ENCODE peak calls at places on chromosomes 11 and 22, in five cellular contexts. O is K562, A is SK-N-SH, I is HepG2, P is GM12878. U is an unnamed sample.

GRCh38 chr11:83403990-83404389 is 117.8 kb upstream of the CCDC90B start:
- DNase-seq in O (no peak), A (peak), I (no peak), P (no peak), U (no peak)

GRCh38 chr11:1150769-1151365 is 6.9 kb upstream of the MUC5AC start:
- DNase-seq in O (no peak), A (no peak), I (no peak), P (no peak), U (no peak)

GRCh38 chr11:132655187-132655855 is 877.0 kb downstream of the OPCML start:
- DNase-seq in O (no peak), A (no peak), I (no peak), P (no peak), U (no peak)

GRCh38 chr22:17119481-17120202 is 1.5 kb downstream of the TMEM121B start:
- DNase-seq in O (peak), A (peak), I (no peak), P (no peak), U (no peak)

GRCh38 chr11:72940417-72940816 is 126.2 kb downstream of the ATG16L2 start:
- DNase-seq in O (no peak), A (no peak), I (no peak), P (no peak), U (no peak)

GRCh38 chr11:57073121-57073520 is 84.4 kb downstream of the OR5AK2 start:
- DNase-seq in O (no peak), A (no peak), I (no peak), P (no peak), U (no peak)

GRCh38 chr11:109237636-109238035 is 184.4 kb upstream of the C11orf87 start:
- DNase-seq in O (no peak), A (no peak), I (no peak), P (no peak), U (no peak)

GRCh38 chr22:43923631-43924548 is at the start of gene PNPLA3:
- DNase-seq in O (peak), A (peak), I (peak), P (no peak), U (peak)

GRCh38 chr11:1400168-1401000 is 10.7 kb downstream of the BRSK2 start:
- DNase-seq in O (no peak), A (no peak), I (no peak), P (no peak), U (no peak)

GRCh38 chr11:11982975-11983374 is 25.5 kb downstream of the DKK3 start:
- DNase-seq in O (no peak), A (no peak), I (no peak), P (no peak), U (no peak)

GRCh38 chr22:43338766-43339345 is 4.3 kb downstream of the SCUBE1 start:
- DNase-seq in O (no peak), A (no peak), I (no peak), P (no peak), U (no peak)

GRCh38 chr11:9535189-9535781 is 38.2 kb upstream of the WEE1 start:
- DNase-seq in O (peak), A (peak), I (peak), P (peak), U (peak)

GRCh38 chr11:18972336-18972735 is 33.1 kb upstream of the MRGPRX1 start:
- DNase-seq in O (no peak), A (no peak), I (no peak), P (no peak), U (no peak)

GRCh38 chr22:37018815-37019308 is 385 bp downstream of the TST start:
- DNase-seq in O (peak), A (peak), I (peak), P (no peak), U (no peak)

GRCh38 chr22:22520667-22521602 is 865 bp upstream of the ZNF280A start:
- DNase-seq in O (peak), A (no peak), I (no peak), P (no peak), U (no peak)

GRCh38 chr22:28112548-28113043 is 193.5 kb upstream of the PITPNB start:
- DNase-seq in O (peak), A (peak), I (peak), P (no peak), U (peak)

GRCh38 chr11:94147433-94147845 is 18.8 kb downstream of the PANX1 start:
- DNase-seq in O (no peak), A (peak), I (no peak), P (no peak), U (no peak)

GRCh38 chr11:16052750-16053149 is 303.6 kb downstream of the SOX6 start:
- DNase-seq in O (no peak), A (no peak), I (no peak), P (no peak), U (no peak)

GRCh38 chr11:117950320-117950719 is 21.1 kb upstream of the TMPRSS13 start:
- DNase-seq in O (peak), A (no peak), I (no peak), P (no peak), U (no peak)

GRCh38 chr11:43376594-43376993 is 17.9 kb downstream of the TTC17 start:
- DNase-seq in O (no peak), A (no peak), I (peak), P (no peak), U (no peak)

GRCh38 chr11:131248588-131248987 is 121.8 kb upstream of the NTM start:
- DNase-seq in O (no peak), A (no peak), I (no peak), P (no peak), U (no peak)

GRCh38 chr11:24093410-24093809 is 403.4 kb upstream of the LUZP2 start:
- DNase-seq in O (no peak), A (peak), I (no peak), P (no peak), U (no peak)

GRCh38 chr11:14451825-14452224 is 47.8 kb downstream of the COPB1 start:
- DNase-seq in O (no peak), A (no peak), I (no peak), P (no peak), U (no peak)

GRCh38 chr11:22713336-22713735 is 46.9 kb downstream of the GAS2 start:
- DNase-seq in O (no peak), A (no peak), I (no peak), P (no peak), U (no peak)

GRCh38 chr11:27209562-27210005 is 153.4 kb downstream of the CCDC34 start:
- DNase-seq in O (peak), A (no peak), I (peak), P (no peak), U (peak)

GRCh38 chr11:74754507-74755255 is 6.0 kb downstream of the RNF169 start:
- DNase-seq in O (no peak), A (no peak), I (no peak), P (peak), U (no peak)

GRCh38 chr11:287821-288327 is 1.1 kb upstream of the PGGHG start:
- DNase-seq in O (peak), A (peak), I (no peak), P (no peak), U (no peak)

GRCh38 chr11:18650859-18651557 is 16.9 kb upstream of the SPTY2D1 start:
- DNase-seq in O (peak), A (peak), I (peak), P (peak), U (peak)

GRCh38 chr22:26321469-26321913 is 107.6 kb upstream of the ASPHD2 start:
- DNase-seq in O (peak), A (no peak), I (no peak), P (no peak), U (no peak)

GRCh38 chr11:111021131-111021530 is 224.4 kb upstream of the POU2AF2 start:
- DNase-seq in O (no peak), A (no peak), I (no peak), P (no peak), U (no peak)

GRCh38 chr11:75921808-75922207 is 106.8 kb downstream of the UVRAG start:
- DNase-seq in O (no peak), A (no peak), I (no peak), P (no peak), U (no peak)

GRCh38 chr11:65121447-65121864 is 478 bp downstream of the FAU start:
- DNase-seq in O (peak), A (no peak), I (no peak), P (no peak), U (no peak)

GRCh38 chr11:58926695-58927094 is 12.6 kb upstream of the GLYATL1 start:
- DNase-seq in O (no peak), A (no peak), I (no peak), P (no peak), U (no peak)

GRCh38 chr11:47467372-47467771 is 18.4 kb upstream of the RAPSN start:
- DNase-seq in O (no peak), A (no peak), I (no peak), P (no peak), U (no peak)

GRCh38 chr11:83724704-83725114 is 438.5 kb upstream of the CCDC90B start:
- DNase-seq in O (no peak), A (peak), I (no peak), P (no peak), U (no peak)

GRCh38 chr11:45435706-45436105 is 149.6 kb upstream of the SYT13 start:
- DNase-seq in O (no peak), A (no peak), I (no peak), P (no peak), U (no peak)

GRCh38 chr22:25193548-25193947 is 6.1 kb upstream of the CRYBB3 start:
- DNase-seq in O (no peak), A (no peak), I (no peak), P (no peak), U (no peak)

GRCh38 chr22:41825376-41825775 is 7.5 kb upstream of the SREBF2 start:
- DNase-seq in O (peak), A (no peak), I (no peak), P (no peak), U (no peak)

GRCh38 chr11:27329867-27330632 is 33.0 kb downstream of the CCDC34 start:
- DNase-seq in O (no peak), A (no peak), I (no peak), P (no peak), U (no peak)

GRCh38 chr22:49962751-49963646 is 2.4 kb downstream of the PIM3 start:
- DNase-seq in O (no peak), A (no peak), I (no peak), P (no peak), U (no peak)

DNA sequence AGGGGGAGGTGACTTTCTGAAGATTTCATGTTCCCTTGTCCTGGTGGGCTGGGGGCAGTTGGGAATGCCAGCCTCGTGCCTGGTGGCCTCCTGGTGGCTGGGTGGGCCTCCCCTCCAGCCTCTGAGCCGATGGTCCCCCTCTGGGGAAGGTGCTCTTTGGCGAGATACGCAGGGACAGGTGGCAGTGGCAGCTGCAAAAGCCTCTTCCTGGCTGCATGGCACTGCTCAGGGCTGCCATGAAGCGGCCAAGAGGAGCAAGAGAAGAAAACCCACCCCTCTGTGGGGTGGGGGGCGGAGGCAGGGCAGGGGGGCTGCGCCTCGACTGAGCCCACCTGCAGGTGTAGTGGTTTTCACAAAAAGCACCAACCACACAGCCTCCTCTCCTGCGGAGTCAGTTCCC is 61.8 kb upstream of the PHF21B start:
- DNase-seq in O (no peak), A (no peak), I (no peak), P (no peak), U (no peak)
- TF ChIP-seq ZBTB33 in O (no peak), A (no peak), I (no peak), P (no peak), U (no peak)

DNA sequence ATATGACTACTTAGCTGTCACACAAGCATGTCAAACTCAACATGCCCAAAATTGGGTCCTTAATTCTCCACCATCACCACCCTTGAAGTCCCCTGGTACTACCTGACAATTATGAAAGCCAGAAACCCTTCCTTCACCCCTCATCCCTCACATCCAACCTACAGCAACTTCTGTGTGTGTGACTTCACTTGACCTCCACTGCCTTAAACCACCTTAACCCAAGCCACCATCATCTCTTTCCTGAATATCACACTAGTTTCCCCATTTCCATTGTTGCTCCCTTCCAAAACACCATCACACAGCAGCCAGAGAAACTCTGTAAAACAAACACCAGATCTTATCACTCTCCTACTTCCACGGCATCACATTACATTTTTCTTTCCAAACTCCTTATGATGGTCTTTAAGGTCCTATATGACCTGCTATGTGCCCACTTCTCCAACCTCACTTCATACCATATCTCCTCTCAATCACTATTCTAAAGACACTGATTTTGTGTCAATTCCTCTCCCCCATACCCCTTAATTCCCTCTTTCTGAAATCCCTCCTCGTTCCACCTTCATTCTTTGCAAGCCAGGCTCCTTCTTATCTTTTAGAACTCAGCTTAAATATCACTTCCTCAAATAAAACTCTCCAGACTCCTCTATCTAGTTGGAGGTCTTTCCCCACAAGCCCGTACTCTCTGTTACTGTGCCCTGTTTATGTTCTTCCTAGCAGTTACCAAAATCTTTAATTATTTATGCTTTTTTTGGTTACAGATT is 124.9 kb downstream of the RBFOX2 start:
- DNase-seq in O (no peak), A (no peak), I (no peak), P (no peak), U (no peak)
- TF ChIP-seq ZBTB33 in O (no peak), A (no peak), I (no peak), P (no peak), U (no peak)

DNA sequence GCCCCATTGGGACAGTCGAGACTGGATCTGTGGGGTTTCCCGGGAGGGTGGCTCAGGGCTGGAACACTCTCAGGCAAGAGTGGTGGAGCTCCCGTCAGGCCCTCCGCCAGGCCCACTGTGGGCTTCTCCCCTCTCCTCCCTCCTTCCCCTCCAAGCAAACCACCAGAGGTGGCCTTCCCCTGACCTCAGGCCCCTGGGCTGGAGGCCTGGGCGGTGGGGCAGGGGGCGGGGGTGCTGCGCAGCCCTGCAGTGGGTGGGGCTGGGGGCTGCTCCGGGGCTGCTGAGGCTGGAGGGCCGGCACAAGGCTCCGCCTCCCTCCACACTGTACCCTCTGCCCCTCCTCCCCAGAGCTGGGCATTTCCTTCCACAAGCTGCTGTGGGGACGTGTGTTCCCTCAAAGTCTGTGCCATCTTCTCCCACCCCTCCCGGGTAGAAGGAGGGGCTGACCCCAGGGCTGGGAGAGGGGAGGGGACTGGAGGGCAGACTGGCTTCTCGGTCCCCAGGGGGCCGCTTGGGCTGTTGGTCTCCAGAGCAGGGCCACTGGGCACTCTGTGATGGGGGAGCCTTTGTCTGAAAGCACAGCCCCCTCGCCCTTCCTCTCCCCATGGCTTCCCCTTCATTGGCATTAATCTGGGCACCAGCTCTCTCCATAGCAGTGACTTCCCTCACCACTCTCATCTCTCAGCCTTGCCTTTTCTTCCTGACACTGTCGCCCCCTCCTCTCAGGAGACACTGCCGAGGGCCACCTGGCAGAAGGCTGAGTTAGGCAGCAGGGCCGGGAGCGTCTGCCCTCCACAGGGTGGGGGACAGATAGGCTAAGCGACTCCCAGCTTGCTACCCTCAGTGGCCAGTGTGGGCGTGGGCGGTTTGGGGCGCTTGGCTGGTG is 7.1 kb downstream of the RCOR2 start:
- DNase-seq in O (no peak), A (peak), I (no peak), P (no peak), U (no peak)
- TF ChIP-seq ZBTB33 in O (no peak), A (no peak), I (no peak), P (no peak), U (no peak)

GRCh38 chr22:35578836-35579575 is 38.1 kb downstream of the MB start:
- DNase-seq in O (no peak), A (no peak), I (no peak), P (no peak), U (no peak)
- TF ChIP-seq ZBTB33 in O (no peak), A (no peak), I (no peak), P (no peak), U (no peak)

GRCh38 chr22:47165998-47166397 is 403.5 kb downstream of the TBC1D22A start:
- DNase-seq in O (no peak), A (no peak), I (no peak), P (no peak), U (no peak)
- TF ChIP-seq ZBTB33 in O (no peak), A (no peak), I (no peak), P (no peak), U (no peak)

GRCh38 chr11:91664521-91664920 is 560.1 kb upstream of the FAT3 start:
- DNase-seq in O (no peak), A (no peak), I (no peak), P (no peak), U (no peak)
- TF ChIP-seq ZBTB33 in O (no peak), A (no peak), I (no peak), P (no peak), U (no peak)

GRCh38 chr22:32058656-32059280 is 15.7 kb downstream of the SLC5A1 start:
- DNase-seq in O (no peak), A (no peak), I (no peak), P (no peak), U (no peak)
- TF ChIP-seq ZBTB33 in O (no peak), A (no peak), I (no peak), P (no peak), U (no peak)

DNA sequence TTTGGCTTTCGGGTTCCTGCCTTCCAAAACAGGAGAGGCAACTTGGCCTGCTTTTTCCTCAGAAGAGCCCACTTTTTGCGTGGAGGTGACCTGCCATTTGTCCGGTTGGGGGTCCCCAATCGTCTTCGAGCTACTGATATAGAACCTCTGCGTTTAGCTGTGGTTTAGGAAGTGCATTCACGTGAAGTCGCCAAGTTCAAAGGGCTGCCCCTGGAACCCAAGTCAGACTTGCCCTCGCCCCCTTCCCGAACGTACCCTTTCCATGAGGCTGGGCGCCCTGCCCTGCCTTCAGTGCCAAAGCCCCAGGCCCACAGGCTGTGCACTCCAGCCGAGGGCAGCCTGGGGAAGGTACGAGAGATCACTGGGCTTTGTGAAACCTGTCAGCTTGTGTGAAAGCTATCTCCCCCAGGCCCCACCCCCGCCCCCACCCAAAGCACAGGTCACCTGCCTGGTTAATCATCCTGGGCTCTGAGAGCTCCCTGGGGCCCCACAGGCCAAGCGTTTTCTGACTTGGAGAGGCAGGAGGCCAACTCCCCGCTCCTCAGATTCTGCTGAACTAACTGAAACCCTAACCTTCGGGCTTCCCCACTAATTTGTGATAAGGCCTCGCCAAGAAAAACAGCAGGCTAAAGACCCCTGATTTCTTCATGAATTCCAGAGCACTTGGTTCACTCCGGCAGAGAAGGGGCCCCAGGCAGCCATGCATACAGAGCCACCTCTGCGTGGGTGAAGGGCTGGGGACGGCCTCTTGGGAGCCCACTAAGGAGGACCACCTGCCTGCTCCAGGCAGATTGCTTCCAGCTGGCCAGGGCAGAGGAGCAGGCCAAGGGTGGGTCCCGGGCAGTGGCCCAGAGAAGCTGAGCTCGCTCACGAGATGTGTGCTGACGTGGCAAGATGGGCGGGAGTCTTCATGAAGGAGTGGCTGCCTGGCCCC is 25.8 kb upstream of the KCNQ1OT1 start:
- DNase-seq in O (peak), A (no peak), I (peak), P (no peak), U (no peak)
- TF ChIP-seq ZBTB33 in O (no peak), A (no peak), I (no peak), P (no peak), U (no peak)

DNA sequence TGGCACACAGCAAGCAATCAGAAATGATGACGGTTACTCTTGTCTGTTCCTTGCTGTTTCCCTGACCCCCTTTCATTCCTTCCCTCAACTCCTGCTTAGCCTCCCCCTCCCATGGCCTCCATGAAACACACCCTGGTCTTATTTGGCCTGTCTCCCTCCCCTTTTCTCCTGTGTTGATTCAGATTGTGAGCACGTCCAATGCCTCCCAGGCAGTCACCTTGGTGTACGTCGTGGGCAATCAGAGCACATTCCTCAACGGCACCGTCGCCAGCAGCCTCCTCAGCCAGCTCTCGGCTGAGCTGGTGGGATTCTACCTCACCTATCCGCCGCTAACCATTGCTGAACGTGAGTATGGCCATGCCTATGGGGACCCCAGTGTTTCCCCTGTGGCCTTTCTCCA is 141.1 kb downstream of the C11orf91 start:
- DNase-seq in O (no peak), A (no peak), I (no peak), P (no peak), U (no peak)
- TF ChIP-seq ZBTB33 in O (no peak), A (no peak), I (no peak), P (no peak), U (no peak)

U was measured in HCT116.